ENCODE peak calls at places on chromosomes 5 and 9, in five cellular contexts. W is GM12865, V is cardiac muscle cell, N is fibroblast of lung, Z is BE2C. G is an unnamed sample.

GRCh38 chr9:127107344-127108181 is 14.9 kb downstream of the ANGPTL2 start:
- DNase-seq in W (no peak), V (no peak), N (no peak), Z (no peak), G (no peak)

GRCh38 chr5:157245477-157245876 is 20.4 kb upstream of the CYFIP2 start:
- DNase-seq in W (no peak), V (no peak), N (no peak), Z (no peak), G (no peak)

GRCh38 chr5:151151793-151152192 is 5.8 kb downstream of the ANXA6 start:
- DNase-seq in W (peak; percentile 80), V (no peak), N (peak; percentile 47), Z (no peak), G (no peak)

GRCh38 chr5:139696167-139696893 is 48.2 kb downstream of the CXXC5 start:
- DNase-seq in W (no peak), V (no peak), N (peak; percentile 11), Z (no peak), G (no peak)

GRCh38 chr9:83501552-83501951 is 36.6 kb downstream of the FRMD3 start:
- DNase-seq in W (no peak), V (no peak), N (no peak), Z (no peak), G (no peak)

GRCh38 chr9:127979333-127980055 is 1.3 kb downstream of the EEIG1 start:
- DNase-seq in W (peak; percentile 81), V (peak; percentile 69), N (peak; percentile 49), Z (peak; percentile 58), G (no peak)

GRCh38 chr5:14534773-14535172 is 46.8 kb upstream of the OTULINL start:
- DNase-seq in W (no peak), V (no peak), N (no peak), Z (no peak), G (no peak)

GRCh38 chr5:40480392-40480791 is 199.3 kb upstream of the PTGER4 start:
- DNase-seq in W (peak; percentile 25), V (no peak), N (no peak), Z (no peak), G (no peak)

GRCh38 chr5:73858786-73859185 is 232.8 kb downstream of the ARHGEF28 start:
- DNase-seq in W (no peak), V (no peak), N (no peak), Z (no peak), G (no peak)

GRCh38 chr9:9912459-9912858 is 700.3 kb downstream of the PTPRD start:
- DNase-seq in W (no peak), V (peak; percentile 5), N (peak; percentile 3), Z (no peak), G (no peak)

GRCh38 chr9:35014517-35014916 is 25.0 kb downstream of the DNAJB5 start:
- DNase-seq in W (no peak), V (no peak), N (no peak), Z (no peak), G (no peak)

GRCh38 chr5:69295088-69295754 is 37.4 kb downstream of the CCDC125 start:
- DNase-seq in W (no peak), V (no peak), N (peak; percentile 29), Z (no peak), G (peak; percentile 20)

GRCh38 chr9:97740848-97741821 is 44.0 kb upstream of the XPA start:
- DNase-seq in W (peak; percentile 31), V (peak; percentile 63), N (peak; percentile 44), Z (peak; percentile 50), G (no peak)
- TF ChIP-seq CTCF in W (no peak), V (peak; percentile 15), N (no peak), Z (peak; percentile 7), G (peak; percentile 26)

GRCh38 chr9:135288054-135288453 is 191.5 kb upstream of the PPP1R26 start:
- DNase-seq in W (no peak), V (no peak), N (no peak), Z (no peak), G (no peak)
- H3K4me3 ChIP-seq in W (no peak overlapping the region), V (no peak overlapping the region), N (no peak overlapping the region), Z (no peak overlapping the region), G (no peak overlapping the region)

DNA sequence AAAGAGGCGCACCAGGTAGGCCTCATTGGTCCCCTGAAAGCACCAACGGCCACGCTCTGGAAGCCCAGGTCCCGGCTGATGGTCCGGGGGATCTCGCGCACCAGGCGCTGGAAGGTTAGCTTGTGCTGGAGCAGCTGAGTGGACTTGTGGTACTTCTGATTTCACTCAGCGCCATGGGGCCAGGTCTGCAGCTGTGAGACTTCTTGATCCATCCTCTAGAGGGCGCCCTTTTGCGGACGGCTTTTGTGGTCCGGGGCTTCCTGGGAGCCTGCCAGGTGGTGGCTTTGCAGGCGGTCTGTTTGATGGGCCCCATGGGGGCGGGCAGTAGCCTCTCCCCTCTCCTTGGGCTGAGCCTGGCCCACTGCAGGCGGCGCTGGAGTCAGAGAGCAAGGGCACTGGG is 10.4 kb downstream of the TAF11L12 start:
- DNase-seq in W (no peak), V (no peak), N (no peak), Z (peak; percentile 24), G (no peak)
- TF ChIP-seq CTCF in W (no peak), V (no peak), N (no peak), Z (peak; percentile 44), G (no peak)

DNA sequence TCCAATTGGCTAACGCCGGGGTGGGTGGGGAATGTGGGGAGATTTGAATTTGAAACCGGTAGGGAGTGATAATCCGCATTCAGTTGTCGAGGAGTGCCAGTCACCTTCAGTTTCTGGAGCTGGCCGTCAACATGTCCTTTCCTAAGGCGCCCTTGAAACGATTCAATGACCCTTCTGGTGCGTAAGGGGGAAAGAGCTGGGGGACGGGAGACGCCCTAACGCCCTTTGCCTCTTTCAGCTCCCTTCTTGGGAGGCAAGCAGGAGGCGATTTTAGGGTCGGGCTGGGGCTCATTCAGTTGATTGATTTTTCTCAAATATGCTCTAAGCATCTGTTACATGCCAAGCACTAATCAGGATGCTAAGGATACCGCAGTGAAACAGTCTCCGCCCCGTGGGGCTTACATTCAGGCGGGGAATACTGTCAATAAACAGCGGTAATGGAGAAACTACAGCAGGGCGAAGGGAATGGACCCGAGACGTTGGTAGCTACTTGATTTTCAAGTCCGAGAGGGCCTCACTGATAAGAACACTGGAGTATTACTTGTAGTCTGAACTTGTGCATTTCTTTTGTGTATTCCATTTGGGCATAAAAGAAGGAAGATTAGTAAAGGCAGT is at the start of gene HMMR:
- DNase-seq in W (peak; percentile 51), V (peak; percentile 60), N (peak; percentile 33), Z (peak; percentile 36), G (no peak)
- H3K4me3 ChIP-seq in W (peak within 1 kb of the TSS; percentile 89), V (peak within 1 kb of the TSS; percentile 51), N (peak within 1 kb of the TSS; percentile 92), Z (peak within 1 kb of the TSS; percentile 85), G (peak within 1 kb of the TSS; percentile 81)

GRCh38 chr9:94166237-94167054 is 82.2 kb downstream of the PTPDC1 start:
- DNase-seq in W (peak; percentile 99), V (peak; percentile 100), N (peak; percentile 100), Z (peak; percentile 99), G (peak; percentile 95)
- TF ChIP-seq CTCF in W (no peak), V (no peak), N (no peak), Z (no peak), G (no peak)

GRCh38 chr9:137444106-137444790 is 3.1 kb upstream of the ENTPD8 start:
- DNase-seq in W (no peak), V (no peak), N (no peak), Z (no peak), G (no peak)

GRCh38 chr9:137438591-137439157 is 2.5 kb downstream of the ENTPD8 start:
- DNase-seq in W (no peak), V (no peak), N (no peak), Z (peak; percentile 4), G (no peak)

GRCh38 chr9:137439158-137439714 is 1.9 kb downstream of the ENTPD8 start:
- DNase-seq in W (no peak), V (no peak), N (no peak), Z (no peak), G (no peak)

GRCh38 chr9:137441289-137441934 is at the start of gene ENTPD8:
- DNase-seq in W (no peak), V (peak; percentile 66), N (no peak), Z (peak; percentile 75), G (no peak)

GRCh38 chr9:137441935-137442321 is 771 bp upstream of the ENTPD8 start:
- DNase-seq in W (no peak), V (no peak), N (no peak), Z (no peak), G (no peak)
- H3K4me3 ChIP-seq in W (no peak overlapping the region), V (peak overlapping the region; percentile 34), N (no peak overlapping the region), Z (no peak overlapping the region), G (no peak overlapping the region)

GRCh38 chr9:121989010-121989409 is 104.1 kb downstream of the TTLL11 start:
- DNase-seq in W (no peak), V (peak; percentile 55), N (no peak), Z (peak; percentile 29), G (no peak)
- TF ChIP-seq CTCF in W (no peak), V (peak; percentile 30), N (peak; percentile 17), Z (peak; percentile 37), G (peak; percentile 19)

G was measured in AG09309.